ENCODE peak calls at places on chromosomes 7 and 10, in nine cellular contexts. One of them, this sample, is unnamed.

GRCh38 chr7:117582219-117582704 is 102.4 kb downstream of the CFTR start:
- DNase-seq in left ventricle myocardium inferior: peak; percentile 74
- DNase-seq in HFF-Myc: no peak
- DNase-seq in WERI-Rb-1: no peak
- DNase-seq in mammary epithelial cell: no peak
- DNase-seq in MM.1S: no peak
- DNase-seq in IMR-90: peak; percentile 98
- DNase-seq in pancreas: peak; percentile 29
- DNase-seq in brain microvascular endothelial cell: peak; percentile 97
- DNase-seq in this sample: no peak

GRCh38 chr10:19925064-19925463 is 108.8 kb downstream of the PLXDC2 start:
- DNase-seq in MM.1S: no peak
- DNase-seq in brain microvascular endothelial cell: no peak
- DNase-seq in pancreas: no peak
- DNase-seq in mammary epithelial cell: no peak
- DNase-seq in WERI-Rb-1: no peak
- DNase-seq in IMR-90: no peak
- DNase-seq in left ventricle myocardium inferior: no peak
- DNase-seq in HFF-Myc: no peak
- DNase-seq in this sample: no peak

GRCh38 chr10:109966961-109967738 is 40.6 kb upstream of the ADD3 start:
- DNase-seq in WERI-Rb-1: peak; percentile 29
- DNase-seq in mammary epithelial cell: no peak
- DNase-seq in pancreas: no peak
- DNase-seq in MM.1S: no peak
- DNase-seq in brain microvascular endothelial cell: peak; percentile 68
- DNase-seq in HFF-Myc: no peak
- DNase-seq in left ventricle myocardium inferior: peak; percentile 40
- DNase-seq in IMR-90: peak; percentile 88
- DNase-seq in this sample: no peak

GRCh38 chr10:126921974-126922525 is 16.8 kb downstream of the DOCK1 start:
- DNase-seq in brain microvascular endothelial cell: peak; percentile 88
- DNase-seq in left ventricle myocardium inferior: no peak
- DNase-seq in mammary epithelial cell: peak; percentile 23
- DNase-seq in IMR-90: peak; percentile 90
- DNase-seq in MM.1S: no peak
- DNase-seq in WERI-Rb-1: no peak
- DNase-seq in HFF-Myc: no peak
- DNase-seq in pancreas: no peak
- DNase-seq in this sample: no peak

GRCh38 chr7:159024280-159024951 is 120.3 kb downstream of the VIPR2 start:
- DNase-seq in pancreas: no peak
- DNase-seq in IMR-90: no peak
- DNase-seq in MM.1S: no peak
- DNase-seq in brain microvascular endothelial cell: no peak
- DNase-seq in left ventricle myocardium inferior: no peak
- DNase-seq in WERI-Rb-1: no peak
- DNase-seq in mammary epithelial cell: no peak
- DNase-seq in HFF-Myc: no peak
- DNase-seq in this sample: no peak

GRCh38 chr7:117385340-117386124 is 41.8 kb downstream of the ASZ1 start:
- DNase-seq in mammary epithelial cell: peak; percentile 19
- DNase-seq in brain microvascular endothelial cell: no peak
- DNase-seq in WERI-Rb-1: no peak
- DNase-seq in pancreas: no peak
- DNase-seq in HFF-Myc: no peak
- DNase-seq in left ventricle myocardium inferior: no peak
- DNase-seq in IMR-90: peak; percentile 53
- DNase-seq in MM.1S: peak; percentile 79
- DNase-seq in this sample: no peak

GRCh38 chr7:108461855-108462254 is 5.6 kb upstream of the NRCAM start:
- DNase-seq in pancreas: peak; percentile 22
- DNase-seq in mammary epithelial cell: no peak
- DNase-seq in left ventricle myocardium inferior: no peak
- DNase-seq in WERI-Rb-1: peak; percentile 31
- DNase-seq in brain microvascular endothelial cell: no peak
- DNase-seq in IMR-90: no peak
- DNase-seq in MM.1S: no peak
- DNase-seq in HFF-Myc: no peak
- DNase-seq in this sample: no peak

GRCh38 chr7:55571534-55572377 is 546 bp downstream of the VOPP1 start:
- DNase-seq in left ventricle myocardium inferior: peak; percentile 53
- DNase-seq in IMR-90: peak; percentile 22
- DNase-seq in WERI-Rb-1: peak; percentile 54
- DNase-seq in HFF-Myc: no peak
- DNase-seq in MM.1S: peak; percentile 67
- DNase-seq in brain microvascular endothelial cell: peak; percentile 29
- DNase-seq in mammary epithelial cell: peak; percentile 45
- DNase-seq in pancreas: peak; percentile 54
- DNase-seq in this sample: peak; percentile 69

GRCh38 chr10:77890097-77890496 is 36.5 kb downstream of the DLG5 start:
- DNase-seq in brain microvascular endothelial cell: no peak
- DNase-seq in IMR-90: no peak
- DNase-seq in HFF-Myc: no peak
- DNase-seq in left ventricle myocardium inferior: no peak
- DNase-seq in WERI-Rb-1: peak; percentile 36
- DNase-seq in mammary epithelial cell: no peak
- DNase-seq in MM.1S: no peak
- DNase-seq in pancreas: no peak
- DNase-seq in this sample: peak; percentile 9

GRCh38 chr10:99775850-99776249 is 6.6 kb upstream of the ABCC2 start:
- DNase-seq in brain microvascular endothelial cell: peak; percentile 59
- DNase-seq in MM.1S: no peak
- DNase-seq in IMR-90: peak; percentile 93
- DNase-seq in left ventricle myocardium inferior: no peak
- DNase-seq in mammary epithelial cell: peak; percentile 79
- DNase-seq in pancreas: no peak
- DNase-seq in WERI-Rb-1: no peak
- DNase-seq in HFF-Myc: no peak
- DNase-seq in this sample: no peak

GRCh38 chr7:104928721-104929400 is 85.1 kb upstream of the KMT2E start:
- DNase-seq in mammary epithelial cell: no peak
- DNase-seq in MM.1S: no peak
- DNase-seq in HFF-Myc: no peak
- DNase-seq in left ventricle myocardium inferior: no peak
- DNase-seq in IMR-90: no peak
- DNase-seq in brain microvascular endothelial cell: no peak
- DNase-seq in WERI-Rb-1: no peak
- DNase-seq in pancreas: no peak
- DNase-seq in this sample: no peak

GRCh38 chr7:148489678-148490077 is 100.9 kb upstream of the C7orf33 start:
- DNase-seq in pancreas: no peak
- DNase-seq in WERI-Rb-1: no peak
- DNase-seq in HFF-Myc: no peak
- DNase-seq in mammary epithelial cell: no peak
- DNase-seq in IMR-90: no peak
- DNase-seq in MM.1S: no peak
- DNase-seq in left ventricle myocardium inferior: no peak
- DNase-seq in brain microvascular endothelial cell: no peak
- DNase-seq in this sample: no peak

GRCh38 chr10:129942391-129942790 is 21.7 kb downstream of the EBF3 start:
- DNase-seq in brain microvascular endothelial cell: no peak
- DNase-seq in mammary epithelial cell: no peak
- DNase-seq in pancreas: no peak
- DNase-seq in MM.1S: no peak
- DNase-seq in WERI-Rb-1: no peak
- DNase-seq in HFF-Myc: no peak
- DNase-seq in IMR-90: no peak
- DNase-seq in left ventricle myocardium inferior: peak; percentile 6
- DNase-seq in this sample: no peak

GRCh38 chr10:110918633-110919348 is at the start of gene BBIP1:
- DNase-seq in mammary epithelial cell: peak; percentile 100
- DNase-seq in brain microvascular endothelial cell: peak; percentile 100
- DNase-seq in left ventricle myocardium inferior: no peak
- DNase-seq in WERI-Rb-1: no peak
- DNase-seq in HFF-Myc: peak; percentile 99
- DNase-seq in IMR-90: peak; percentile 100
- DNase-seq in MM.1S: peak; percentile 100
- DNase-seq in pancreas: peak; percentile 97
- DNase-seq in this sample: no peak

GRCh38 chr10:43045631-43046287 is 31.1 kb upstream of the RET start:
- DNase-seq in MM.1S: no peak
- DNase-seq in left ventricle myocardium inferior: peak; percentile 5
- DNase-seq in mammary epithelial cell: no peak
- DNase-seq in IMR-90: no peak
- DNase-seq in pancreas: no peak
- DNase-seq in HFF-Myc: no peak
- DNase-seq in WERI-Rb-1: no peak
- DNase-seq in brain microvascular endothelial cell: no peak
- DNase-seq in this sample: no peak

GRCh38 chr10:115932099-115932498 is 340.9 kb downstream of the GFRA1 start:
- DNase-seq in WERI-Rb-1: no peak
- DNase-seq in pancreas: no peak
- DNase-seq in HFF-Myc: no peak
- DNase-seq in IMR-90: no peak
- DNase-seq in left ventricle myocardium inferior: no peak
- DNase-seq in MM.1S: no peak
- DNase-seq in brain microvascular endothelial cell: no peak
- DNase-seq in mammary epithelial cell: no peak
- DNase-seq in this sample: no peak

GRCh38 chr10:5396545-5396944 is 8.1 kb downstream of the TUBAL3 start:
- DNase-seq in mammary epithelial cell: no peak
- DNase-seq in HFF-Myc: no peak
- DNase-seq in MM.1S: no peak
- DNase-seq in pancreas: no peak
- DNase-seq in left ventricle myocardium inferior: no peak
- DNase-seq in WERI-Rb-1: no peak
- DNase-seq in IMR-90: no peak
- DNase-seq in brain microvascular endothelial cell: no peak
- DNase-seq in this sample: no peak

GRCh38 chr7:92682767-92683539 is 92.8 kb upstream of the FAM133B start:
- DNase-seq in mammary epithelial cell: no peak
- DNase-seq in WERI-Rb-1: no peak
- DNase-seq in MM.1S: no peak
- DNase-seq in left ventricle myocardium inferior: no peak
- DNase-seq in HFF-Myc: no peak
- DNase-seq in brain microvascular endothelial cell: peak; percentile 62
- DNase-seq in pancreas: no peak
- DNase-seq in IMR-90: peak; percentile 34
- DNase-seq in this sample: peak; percentile 45

GRCh38 chr10:47359626-47360418 is 11.7 kb downstream of the RBP3 start:
- DNase-seq in mammary epithelial cell: no peak
- DNase-seq in brain microvascular endothelial cell: no peak
- DNase-seq in HFF-Myc: no peak
- DNase-seq in left ventricle myocardium inferior: no peak
- DNase-seq in pancreas: no peak
- DNase-seq in IMR-90: no peak
- DNase-seq in MM.1S: no peak
- DNase-seq in WERI-Rb-1: no peak
- DNase-seq in this sample: no peak

GRCh38 chr10:8079126-8079525 is 24.6 kb downstream of the GATA3 start:
- DNase-seq in left ventricle myocardium inferior: no peak
- DNase-seq in mammary epithelial cell: no peak
- DNase-seq in MM.1S: no peak
- DNase-seq in IMR-90: no peak
- DNase-seq in brain microvascular endothelial cell: no peak
- DNase-seq in pancreas: no peak
- DNase-seq in HFF-Myc: no peak
- DNase-seq in WERI-Rb-1: no peak
- DNase-seq in this sample: no peak

GRCh38 chr7:48077438-48077837 is 11.6 kb upstream of the UPP1 start:
- DNase-seq in WERI-Rb-1: no peak
- DNase-seq in left ventricle myocardium inferior: no peak
- DNase-seq in pancreas: no peak
- DNase-seq in IMR-90: no peak
- DNase-seq in HFF-Myc: no peak
- DNase-seq in mammary epithelial cell: no peak
- DNase-seq in MM.1S: no peak
- DNase-seq in brain microvascular endothelial cell: no peak
- DNase-seq in this sample: no peak

GRCh38 chr10:113616244-113617074 is 47.4 kb downstream of the NRAP start:
- DNase-seq in mammary epithelial cell: no peak
- DNase-seq in left ventricle myocardium inferior: no peak
- DNase-seq in pancreas: no peak
- DNase-seq in WERI-Rb-1: no peak
- DNase-seq in brain microvascular endothelial cell: peak; percentile 2
- DNase-seq in IMR-90: no peak
- DNase-seq in MM.1S: no peak
- DNase-seq in HFF-Myc: no peak
- DNase-seq in this sample: no peak
- TF ChIP-seq CTCF in mammary epithelial cell: peak; percentile 43
- TF ChIP-seq CTCF in left ventricle myocardium inferior: peak; percentile 24
- TF ChIP-seq CTCF in pancreas: peak; percentile 21
- TF ChIP-seq CTCF in WERI-Rb-1: peak; percentile 38
- TF ChIP-seq CTCF in brain microvascular endothelial cell: peak; percentile 47
- TF ChIP-seq CTCF in IMR-90: peak; percentile 15
- TF ChIP-seq CTCF in MM.1S: peak; percentile 22
- TF ChIP-seq CTCF in HFF-Myc: peak; percentile 56
- TF ChIP-seq CTCF in this sample: peak; percentile 31

DNA sequence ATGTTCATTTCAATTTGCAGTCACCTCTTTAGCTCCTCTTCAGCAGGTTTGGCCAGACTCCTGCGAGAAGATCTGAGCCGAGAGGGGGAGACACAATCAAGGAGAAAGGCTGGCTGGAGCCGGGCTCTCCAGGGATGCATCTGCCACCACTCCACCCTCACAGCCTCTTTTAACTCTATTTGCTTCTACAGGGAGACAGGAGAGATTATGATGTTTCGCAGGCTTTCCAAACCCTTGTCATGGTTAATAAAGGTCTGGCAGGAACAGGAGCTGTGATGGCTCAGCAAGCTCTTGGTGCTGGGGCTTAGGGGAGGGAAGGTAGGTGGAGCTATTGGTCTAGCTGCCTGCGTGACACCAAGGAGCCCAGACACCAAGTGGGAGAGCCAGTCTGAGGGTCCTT is 448.1 kb upstream of the PODXL start:
- DNase-seq in pancreas: no peak
- DNase-seq in left ventricle myocardium inferior: peak; percentile 37
- DNase-seq in IMR-90: no peak
- DNase-seq in mammary epithelial cell: peak; percentile 17
- DNase-seq in brain microvascular endothelial cell: no peak
- DNase-seq in MM.1S: no peak
- DNase-seq in HFF-Myc: no peak
- DNase-seq in WERI-Rb-1: peak; percentile 79
- DNase-seq in this sample: no peak
- TF ChIP-seq CTCF in pancreas: no peak
- TF ChIP-seq CTCF in left ventricle myocardium inferior: peak; percentile 64
- TF ChIP-seq CTCF in IMR-90: peak; percentile 36
- TF ChIP-seq CTCF in mammary epithelial cell: peak; percentile 12
- TF ChIP-seq CTCF in brain microvascular endothelial cell: peak; percentile 42
- TF ChIP-seq CTCF in MM.1S: no peak
- TF ChIP-seq CTCF in HFF-Myc: peak; percentile 45
- TF ChIP-seq CTCF in WERI-Rb-1: peak; percentile 58
- TF ChIP-seq CTCF in this sample: no peak

GRCh38 chr10:73887038-73888015 is 13.0 kb upstream of the CAMK2G start:
- DNase-seq in WERI-Rb-1: no peak
- DNase-seq in MM.1S: no peak
- DNase-seq in pancreas: peak; percentile 83
- DNase-seq in IMR-90: peak; percentile 86
- DNase-seq in brain microvascular endothelial cell: peak; percentile 72
- DNase-seq in mammary epithelial cell: peak; percentile 95
- DNase-seq in left ventricle myocardium inferior: peak; percentile 79
- DNase-seq in HFF-Myc: no peak
- DNase-seq in this sample: no peak
- TF ChIP-seq CTCF in WERI-Rb-1: no peak
- TF ChIP-seq CTCF in MM.1S: no peak
- TF ChIP-seq CTCF in pancreas: no peak
- TF ChIP-seq CTCF in IMR-90: no peak
- TF ChIP-seq CTCF in brain microvascular endothelial cell: peak; percentile 17
- TF ChIP-seq CTCF in mammary epithelial cell: no peak
- TF ChIP-seq CTCF in left ventricle myocardium inferior: peak; percentile 16
- TF ChIP-seq CTCF in HFF-Myc: no peak
- TF ChIP-seq CTCF in this sample: no peak

GRCh38 chr7:100428967-100429636 is 529 bp upstream of the MEPCE start:
- DNase-seq in IMR-90: peak; percentile 99
- DNase-seq in mammary epithelial cell: peak; percentile 99
- DNase-seq in brain microvascular endothelial cell: peak; percentile 100
- DNase-seq in pancreas: peak; percentile 100
- DNase-seq in MM.1S: peak; percentile 100
- DNase-seq in WERI-Rb-1: peak; percentile 100
- DNase-seq in left ventricle myocardium inferior: peak; percentile 100
- DNase-seq in HFF-Myc: peak; percentile 98
- DNase-seq in this sample: peak; percentile 100
- TF ChIP-seq CTCF in IMR-90: no peak
- TF ChIP-seq CTCF in mammary epithelial cell: no peak
- TF ChIP-seq CTCF in brain microvascular endothelial cell: peak; percentile 21
- TF ChIP-seq CTCF in pancreas: no peak
- TF ChIP-seq CTCF in MM.1S: no peak
- TF ChIP-seq CTCF in WERI-Rb-1: no peak
- TF ChIP-seq CTCF in left ventricle myocardium inferior: peak; percentile 42
- TF ChIP-seq CTCF in HFF-Myc: no peak
- TF ChIP-seq CTCF in this sample: no peak